ENCODE peak calls at places on chromosomes 2 and 18, in six cellular contexts. One of them, this sample, is unnamed.

GRCh38 chr2:165357758-165358157 is 111.7 kb upstream of the CSRNP3 start:
- DNase-seq in PC-9: peak
- DNase-seq in ovary: no peak
- DNase-seq in GM06990: no peak
- DNase-seq in colonic mucosa: no peak
- DNase-seq in SK-N-SH: no peak
- DNase-seq in this sample: no peak

GRCh38 chr2:201618744-201619654 is 24.3 kb downstream of the TMEM237 start:
- DNase-seq in PC-9: no peak
- DNase-seq in GM06990: no peak
- DNase-seq in SK-N-SH: peak
- DNase-seq in ovary: peak
- DNase-seq in colonic mucosa: peak
- DNase-seq in this sample: no peak

GRCh38 chr2:151071382-151071781 is 190.3 kb downstream of the RBM43 start:
- DNase-seq in ovary: no peak
- DNase-seq in colonic mucosa: no peak
- DNase-seq in SK-N-SH: no peak
- DNase-seq in GM06990: no peak
- DNase-seq in PC-9: peak
- DNase-seq in this sample: peak

GRCh38 chr2:223916181-223916900 is 28.8 kb downstream of the WDFY1 start:
- DNase-seq in colonic mucosa: no peak
- DNase-seq in SK-N-SH: no peak
- DNase-seq in PC-9: no peak
- DNase-seq in ovary: no peak
- DNase-seq in GM06990: no peak
- DNase-seq in this sample: no peak

GRCh38 chr2:67013821-67014220 is 383.3 kb upstream of the ETAA1 start:
- DNase-seq in ovary: no peak
- DNase-seq in PC-9: no peak
- DNase-seq in GM06990: no peak
- DNase-seq in colonic mucosa: no peak
- DNase-seq in SK-N-SH: no peak
- DNase-seq in this sample: no peak

GRCh38 chr2:9686061-9686460 is 55.3 kb upstream of the YWHAQ start:
- DNase-seq in ovary: no peak
- DNase-seq in colonic mucosa: no peak
- DNase-seq in SK-N-SH: no peak
- DNase-seq in GM06990: no peak
- DNase-seq in PC-9: no peak
- DNase-seq in this sample: no peak

GRCh38 chr2:232973336-232973735 is 39.7 kb downstream of the NGEF start:
- DNase-seq in GM06990: no peak
- DNase-seq in ovary: no peak
- DNase-seq in colonic mucosa: peak
- DNase-seq in SK-N-SH: no peak
- DNase-seq in PC-9: no peak
- DNase-seq in this sample: no peak

GRCh38 chr2:5803547-5803946 is 111.4 kb downstream of the SOX11 start:
- DNase-seq in ovary: no peak
- DNase-seq in PC-9: no peak
- DNase-seq in GM06990: no peak
- DNase-seq in colonic mucosa: no peak
- DNase-seq in SK-N-SH: no peak
- DNase-seq in this sample: no peak

GRCh38 chr2:144402282-144402681 is 117.6 kb downstream of the ZEB2 start:
- DNase-seq in GM06990: no peak
- DNase-seq in ovary: no peak
- DNase-seq in colonic mucosa: no peak
- DNase-seq in PC-9: no peak
- DNase-seq in SK-N-SH: peak
- DNase-seq in this sample: no peak

GRCh38 chr18:24016643-24017042 is 2.1 kb downstream of the TTC39C start:
- DNase-seq in colonic mucosa: no peak
- DNase-seq in GM06990: no peak
- DNase-seq in ovary: no peak
- DNase-seq in PC-9: no peak
- DNase-seq in SK-N-SH: peak
- DNase-seq in this sample: no peak

DNA sequence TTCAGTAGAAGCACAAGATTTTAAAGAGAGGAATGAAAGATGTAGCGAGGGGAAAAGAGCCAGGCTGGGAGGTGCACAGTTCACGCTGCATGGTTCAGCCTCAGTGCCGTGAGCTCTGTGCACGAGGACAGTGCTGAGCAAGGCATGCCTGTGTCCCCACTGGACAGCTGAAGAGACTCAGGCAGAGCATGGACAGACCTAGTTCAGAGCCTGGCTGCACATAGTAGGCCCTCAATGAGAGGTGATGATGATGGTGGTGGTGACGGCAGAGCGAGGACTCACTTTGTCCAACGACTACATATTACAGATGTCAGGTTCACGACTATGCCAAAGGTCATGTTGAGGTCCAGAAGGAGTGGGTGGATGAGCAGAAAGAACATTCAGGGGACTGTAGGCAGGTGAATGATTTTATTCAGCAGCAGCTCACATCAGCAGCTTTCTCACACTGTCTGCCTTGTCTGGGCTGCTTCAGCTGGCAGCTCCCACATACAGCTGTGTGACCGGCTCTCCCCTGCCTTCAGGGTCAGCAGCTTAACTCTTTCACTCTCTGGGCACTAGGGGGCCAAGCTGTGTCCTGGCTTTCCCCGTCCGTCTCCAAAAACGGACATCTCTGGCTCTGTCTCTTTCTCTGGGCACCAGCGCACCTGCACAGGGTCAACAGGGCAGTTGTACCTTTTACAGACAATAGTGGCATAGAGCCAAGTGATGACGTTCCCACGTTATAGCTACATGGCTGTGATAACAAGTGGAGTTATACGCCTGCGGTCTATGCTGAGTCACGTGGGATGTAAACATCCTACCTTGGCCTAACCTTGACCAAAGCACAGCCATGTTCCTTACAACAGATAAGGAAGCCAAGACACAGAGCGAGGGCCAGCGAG is 128.8 kb upstream of the MSH6 start:
- DNase-seq in PC-9: peak
- DNase-seq in GM06990: peak
- DNase-seq in colonic mucosa: peak
- DNase-seq in ovary: peak
- DNase-seq in SK-N-SH: peak
- DNase-seq in this sample: peak
- TF ChIP-seq CTCF in PC-9: peak
- TF ChIP-seq CTCF in GM06990: peak
- TF ChIP-seq CTCF in colonic mucosa: no peak
- TF ChIP-seq CTCF in ovary: no peak
- TF ChIP-seq CTCF in SK-N-SH: peak
- TF ChIP-seq CTCF in this sample: peak

GRCh38 chr2:50143822-50144575 is 887.9 kb downstream of the NRXN1 start:
- DNase-seq in PC-9: peak
- DNase-seq in ovary: no peak
- DNase-seq in SK-N-SH: peak
- DNase-seq in colonic mucosa: no peak
- DNase-seq in GM06990: peak
- DNase-seq in this sample: peak
- TF ChIP-seq CTCF in PC-9: peak
- TF ChIP-seq CTCF in ovary: no peak
- TF ChIP-seq CTCF in SK-N-SH: peak
- TF ChIP-seq CTCF in colonic mucosa: peak
- TF ChIP-seq CTCF in GM06990: peak
- TF ChIP-seq CTCF in this sample: peak

GRCh38 chr2:173355132-173355865 is 627 bp downstream of the CDCA7 start:
- DNase-seq in SK-N-SH: peak
- DNase-seq in PC-9: peak
- DNase-seq in ovary: peak
- DNase-seq in colonic mucosa: peak
- DNase-seq in GM06990: peak
- DNase-seq in this sample: peak
- TF ChIP-seq CTCF in SK-N-SH: no peak
- TF ChIP-seq CTCF in PC-9: no peak
- TF ChIP-seq CTCF in ovary: no peak
- TF ChIP-seq CTCF in colonic mucosa: no peak
- TF ChIP-seq CTCF in GM06990: no peak
- TF ChIP-seq CTCF in this sample: no peak

GRCh38 chr2:65354773-65355172 is 77.6 kb downstream of the SPRED2 start:
- DNase-seq in ovary: no peak
- DNase-seq in SK-N-SH: no peak
- DNase-seq in GM06990: no peak
- DNase-seq in colonic mucosa: no peak
- DNase-seq in PC-9: peak
- DNase-seq in this sample: no peak

GRCh38 chr2:65351234-65351947 is 81.0 kb downstream of the SPRED2 start:
- DNase-seq in PC-9: no peak
- DNase-seq in GM06990: no peak
- DNase-seq in colonic mucosa: peak
- DNase-seq in ovary: no peak
- DNase-seq in SK-N-SH: no peak
- DNase-seq in this sample: no peak

GRCh38 chr2:65351948-65352595 is 80.3 kb downstream of the SPRED2 start:
- DNase-seq in colonic mucosa: no peak
- DNase-seq in ovary: no peak
- DNase-seq in GM06990: no peak
- DNase-seq in SK-N-SH: no peak
- DNase-seq in PC-9: no peak
- DNase-seq in this sample: no peak

GRCh38 chr2:65353927-65354326 is 78.5 kb downstream of the SPRED2 start:
- DNase-seq in colonic mucosa: peak
- DNase-seq in SK-N-SH: no peak
- DNase-seq in GM06990: no peak
- DNase-seq in PC-9: no peak
- DNase-seq in ovary: no peak
- DNase-seq in this sample: no peak

DNA sequence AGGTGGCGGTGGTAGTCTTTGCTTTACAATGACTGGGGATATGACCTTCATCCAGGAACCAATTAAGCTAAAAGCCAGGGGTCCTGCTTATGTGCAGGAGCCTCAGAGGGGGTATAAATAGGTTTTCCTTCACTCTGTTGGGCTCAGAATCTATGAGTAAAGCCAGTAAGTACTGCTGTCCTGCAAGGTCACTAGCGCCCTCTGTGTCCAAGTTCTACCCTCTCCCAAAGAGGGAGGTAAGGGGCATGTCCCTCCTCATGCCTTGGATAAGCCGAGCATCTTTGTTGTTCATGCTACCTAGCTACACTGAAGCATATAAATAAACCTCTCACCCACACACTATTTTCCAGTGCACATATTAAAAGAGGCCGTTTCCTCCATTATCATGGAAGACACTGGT is 79.4 kb downstream of the SPRED2 start:
- DNase-seq in colonic mucosa: no peak
- DNase-seq in SK-N-SH: no peak
- DNase-seq in ovary: no peak
- DNase-seq in GM06990: no peak
- DNase-seq in PC-9: no peak
- DNase-seq in this sample: no peak
- TF ChIP-seq CTCF in colonic mucosa: no peak
- TF ChIP-seq CTCF in SK-N-SH: peak
- TF ChIP-seq CTCF in ovary: no peak
- TF ChIP-seq CTCF in GM06990: peak
- TF ChIP-seq CTCF in PC-9: no peak
- TF ChIP-seq CTCF in this sample: no peak

GRCh38 chr2:46802665-46803550 is 112.7 kb downstream of the MCFD2 start:
- DNase-seq in ovary: no peak
- DNase-seq in colonic mucosa: no peak
- DNase-seq in PC-9: no peak
- DNase-seq in SK-N-SH: peak
- DNase-seq in GM06990: no peak
- DNase-seq in this sample: no peak
- TF ChIP-seq CTCF in ovary: no peak
- TF ChIP-seq CTCF in colonic mucosa: no peak
- TF ChIP-seq CTCF in PC-9: no peak
- TF ChIP-seq CTCF in SK-N-SH: peak
- TF ChIP-seq CTCF in GM06990: no peak
- TF ChIP-seq CTCF in this sample: no peak

DNA sequence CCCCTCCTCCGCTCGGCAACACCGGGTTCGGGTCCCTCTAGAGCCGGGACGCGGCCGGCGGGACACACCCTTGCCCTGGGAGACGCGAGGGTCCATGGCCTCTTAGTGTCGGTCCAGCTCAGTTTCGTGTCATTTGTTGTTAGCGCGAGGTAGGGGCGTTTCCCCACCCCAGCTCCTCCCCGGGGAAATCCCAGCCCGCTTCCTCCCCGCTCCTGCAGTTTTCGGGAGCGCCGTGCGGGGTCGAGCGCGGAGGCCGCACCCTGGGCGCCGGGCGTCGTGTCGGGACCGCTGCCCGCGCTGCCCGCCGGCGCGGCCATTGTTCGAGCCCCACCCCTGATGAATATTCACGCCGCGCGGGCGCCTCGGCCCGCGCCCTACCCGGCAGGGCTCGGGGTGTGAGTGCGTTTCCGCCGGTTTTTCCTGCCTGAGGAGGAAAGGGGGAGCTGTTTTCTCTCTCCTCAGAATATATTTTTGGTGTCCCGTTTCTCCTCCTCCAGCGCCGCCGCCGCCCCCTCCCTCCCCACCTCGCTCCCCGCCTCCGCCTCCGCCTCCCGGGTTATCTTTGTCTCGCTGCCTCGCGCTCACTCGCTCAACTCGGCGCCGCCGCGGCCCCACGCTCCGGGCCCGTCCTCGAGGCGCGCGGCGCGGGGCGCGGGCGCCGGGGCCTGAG is at the start of gene MAP4K4:
- DNase-seq in ovary: peak
- DNase-seq in SK-N-SH: peak
- DNase-seq in colonic mucosa: peak
- DNase-seq in GM06990: peak
- DNase-seq in PC-9: peak
- DNase-seq in this sample: peak
- TF ChIP-seq CTCF in ovary: no peak
- TF ChIP-seq CTCF in SK-N-SH: peak
- TF ChIP-seq CTCF in colonic mucosa: no peak
- TF ChIP-seq CTCF in GM06990: peak
- TF ChIP-seq CTCF in PC-9: peak
- TF ChIP-seq CTCF in this sample: no peak

DNA sequence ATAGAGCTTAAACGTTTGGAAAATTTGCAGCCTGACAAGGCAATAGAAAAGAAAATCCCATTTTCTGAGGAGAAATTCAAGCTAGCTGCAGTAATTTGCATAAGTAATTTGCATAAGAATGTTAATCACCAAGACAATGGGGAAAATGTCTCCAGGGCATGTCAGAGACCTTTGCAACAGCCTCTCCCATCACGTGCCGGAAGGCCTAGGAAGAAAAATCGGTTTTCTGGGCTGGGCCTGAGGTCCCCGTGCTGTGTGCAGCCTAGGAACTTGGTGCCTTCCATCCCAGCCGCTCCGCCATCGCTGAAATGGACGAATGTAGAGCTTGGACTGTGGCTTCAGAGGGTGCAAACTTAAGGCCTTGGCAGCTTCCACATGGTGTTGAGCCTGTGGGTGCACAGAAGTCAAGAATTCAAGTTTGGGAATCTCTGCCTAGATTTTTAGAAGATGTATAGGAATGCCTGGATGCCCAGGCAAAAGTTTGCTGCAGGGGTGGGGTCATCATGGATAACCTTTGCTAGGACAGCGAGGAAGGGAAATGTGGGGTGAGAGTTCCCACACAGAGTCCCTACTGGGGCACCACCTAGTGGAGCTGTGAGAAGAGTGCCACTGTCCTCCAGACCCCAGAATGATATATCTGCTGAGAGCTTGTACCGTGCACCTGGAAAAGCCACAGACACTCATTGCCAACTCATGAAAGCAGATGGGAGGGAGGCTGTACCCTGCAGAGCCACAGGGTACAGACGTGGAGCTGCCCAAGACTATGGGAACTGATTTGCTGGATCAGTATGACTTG is 164.6 kb downstream of the GULP1 start:
- DNase-seq in ovary: no peak
- DNase-seq in SK-N-SH: no peak
- DNase-seq in PC-9: no peak
- DNase-seq in colonic mucosa: no peak
- DNase-seq in GM06990: no peak
- DNase-seq in this sample: no peak
- TF ChIP-seq CTCF in ovary: no peak
- TF ChIP-seq CTCF in SK-N-SH: peak
- TF ChIP-seq CTCF in PC-9: no peak
- TF ChIP-seq CTCF in colonic mucosa: no peak
- TF ChIP-seq CTCF in GM06990: peak
- TF ChIP-seq CTCF in this sample: no peak